ENCODE peak calls at places on chromosomes 2 and 18, in seven cellular contexts. P is heart right ventricle, A is pancreas, Q is fibroblast of the aortic adventitia, F is suprapubic skin, U is Caco-2, V is upper lobe of right lung. M is an unnamed sample.

GRCh38 chr2:205675861-205676516 is 6.3 kb upstream of the NRP2 start:
- DNase-seq in P (peak), U (no peak), A (no peak), Q (peak), F (no peak), V (no peak), M (peak)

GRCh38 chr2:196618661-196619060 is 20.9 kb upstream of the CCDC150 start:
- DNase-seq in Q (no peak), P (no peak), A (no peak), F (no peak), V (no peak), U (no peak), M (no peak)

GRCh38 chr18:26470011-26470637 is 78.2 kb downstream of the KCTD1 start:
- DNase-seq in P (no peak), V (no peak), U (no peak), Q (no peak), A (no peak), F (no peak), M (no peak)

GRCh38 chr18:48217306-48218250 is 191.6 kb downstream of the ZBTB7C start:
- DNase-seq in Q (no peak), F (no peak), V (no peak), U (no peak), A (no peak), P (peak), M (no peak)

GRCh38 chr2:214587442-214587841 is 176.6 kb downstream of the VWC2L start:
- DNase-seq in V (no peak), F (no peak), U (no peak), A (no peak), P (no peak), Q (no peak), M (no peak)

GRCh38 chr2:197934926-197935274 is 130.5 kb downstream of the PLCL1 start:
- DNase-seq in V (no peak), A (no peak), Q (no peak), F (no peak), P (no peak), U (no peak), M (no peak)

GRCh38 chr2:150165479-150165878 is 322.0 kb downstream of the RND3 start:
- DNase-seq in U (no peak), A (no peak), V (no peak), P (no peak), Q (peak), F (no peak), M (no peak)

GRCh38 chr2:238601433-238602222 is 174.9 kb downstream of the ASB1 start:
- DNase-seq in U (no peak), A (no peak), Q (peak), P (no peak), F (peak), V (no peak), M (no peak)

GRCh38 chr2:177646241-177646640 is 253.7 kb downstream of the AGPS start:
- DNase-seq in P (no peak), F (no peak), V (no peak), U (no peak), A (no peak), Q (no peak), M (no peak)

GRCh38 chr2:109217362-109218086 is 88.5 kb downstream of the SH3RF3 start:
- DNase-seq in F (no peak), V (peak), U (no peak), A (no peak), Q (peak), P (no peak), M (no peak)

GRCh38 chr2:16245481-16246054 is 305.2 kb downstream of the MYCN start:
- DNase-seq in U (no peak), Q (no peak), A (no peak), F (no peak), V (no peak), P (no peak), M (no peak)

DNA sequence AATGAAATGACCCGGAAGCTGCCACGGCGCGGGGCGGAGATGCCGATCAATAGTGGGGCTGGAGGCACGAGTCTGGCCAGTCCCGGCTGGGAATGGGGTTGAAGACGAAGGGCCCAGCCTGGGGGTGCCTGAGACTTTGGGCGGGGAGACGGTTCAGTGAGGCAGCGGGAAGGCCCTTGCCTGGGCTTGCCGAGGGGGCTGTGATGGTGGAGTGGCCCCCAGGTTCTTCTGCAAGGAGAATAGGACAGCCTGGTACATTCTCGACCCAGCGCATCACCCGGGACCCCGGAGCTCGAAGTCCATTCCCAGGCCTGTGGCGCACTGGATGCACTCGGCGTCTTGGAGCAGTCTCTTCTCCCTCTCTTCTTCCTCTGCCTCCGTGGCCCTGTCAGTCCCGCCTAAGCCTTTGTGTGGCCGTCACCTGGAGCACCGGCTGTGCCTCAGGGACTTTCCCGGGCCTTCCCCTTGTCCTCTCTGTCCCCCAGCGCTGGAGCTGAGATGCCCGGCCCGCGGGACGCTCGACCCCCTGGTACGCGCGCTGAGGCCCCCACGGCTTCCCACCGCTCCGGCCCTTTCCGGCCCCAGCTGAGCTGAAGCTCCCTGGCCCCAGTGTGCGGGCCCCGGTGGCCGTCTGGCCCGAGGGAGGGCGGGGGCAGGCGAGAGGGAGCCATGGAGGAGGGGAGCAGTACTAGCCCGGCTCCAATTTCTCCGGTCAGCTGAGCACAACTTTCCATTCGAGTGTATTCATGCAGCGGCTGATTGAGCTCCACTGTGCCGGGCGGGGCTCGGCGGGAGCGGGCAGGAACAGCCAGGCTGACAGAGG is 8.0 kb downstream of the SIX3 start:
- DNase-seq in U (no peak), A (no peak), P (no peak), F (no peak), V (peak), Q (peak), M (no peak)
- H3K4me3 ChIP-seq in U (no peak), A (no peak), P (no peak), F (peak), V (no peak), Q (no peak), M (no peak)

GRCh38 chr18:55301196-55301540 is 286.8 kb downstream of the TCF4 start:
- DNase-seq in U (no peak), F (no peak), P (no peak), A (no peak), Q (no peak), V (no peak), M (no peak)
- H3K4me3 ChIP-seq in U (no peak), F (peak), P (no peak), A (no peak), Q (no peak), V (no peak), M (no peak)

DNA sequence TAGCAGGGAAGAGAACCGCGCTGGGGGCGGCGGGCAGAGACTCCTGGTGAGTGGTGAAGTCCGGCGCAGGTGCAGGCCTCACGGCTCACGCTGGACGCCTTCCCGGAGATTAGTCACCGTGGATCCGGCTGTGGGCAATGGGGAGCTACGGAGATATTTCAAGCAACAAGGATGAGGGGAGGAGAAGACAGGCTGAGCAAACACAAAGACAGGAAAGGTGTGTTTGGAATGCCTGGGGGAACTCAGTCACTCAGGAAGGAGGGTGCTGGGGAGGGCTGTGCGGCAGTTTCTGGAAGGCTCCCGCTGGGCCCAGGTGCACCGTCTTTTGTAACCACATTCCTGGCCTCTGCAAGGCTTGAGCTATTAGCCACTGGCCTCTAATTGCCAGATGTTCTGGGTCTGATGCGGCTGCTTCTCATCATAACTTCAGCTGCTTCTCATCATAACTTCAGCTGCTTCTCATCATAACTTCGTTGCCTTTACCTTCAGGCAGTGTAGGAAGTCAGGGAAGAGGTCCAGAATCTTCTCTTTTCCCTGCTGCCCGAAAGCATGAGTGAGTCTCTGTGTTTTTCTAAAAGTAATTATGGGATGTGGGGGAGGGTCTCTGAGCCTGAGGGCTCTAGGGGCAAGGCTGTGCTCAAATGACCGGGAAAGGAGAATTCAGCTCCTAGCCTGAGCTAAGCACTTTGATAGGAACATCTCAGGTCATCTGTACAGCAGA is 118.9 kb downstream of the PXDN start:
- DNase-seq in P (peak), A (no peak), U (peak), F (no peak), V (peak), Q (peak), M (peak)
- H3K4me3 ChIP-seq in P (no peak), A (no peak), U (no peak), F (no peak), V (no peak), Q (no peak), M (peak)

DNA sequence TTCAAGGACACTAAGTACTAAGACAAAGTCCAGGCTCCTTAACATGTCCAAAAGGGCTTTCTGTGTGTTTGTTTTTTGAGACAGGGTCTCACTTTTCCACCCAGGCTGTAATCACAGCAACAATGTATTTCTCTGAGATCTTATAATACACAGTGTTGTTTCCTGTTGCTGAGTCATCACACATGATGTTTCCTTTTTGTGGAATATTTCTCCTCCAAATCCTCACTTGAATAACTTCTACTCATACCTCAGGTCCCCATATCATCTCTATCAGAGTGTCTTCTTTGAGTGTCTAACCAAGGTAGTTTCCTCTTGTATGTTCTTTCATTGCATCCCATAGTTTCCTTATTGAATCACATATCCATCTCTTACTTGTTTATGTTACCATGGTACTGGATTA is 632.0 kb upstream of the PIK3C3 start:
- DNase-seq in P (no peak), A (no peak), U (no peak), Q (no peak), V (no peak), F (no peak), M (no peak)
- H3K4me3 ChIP-seq in P (no peak), A (no peak), U (no peak), Q (no peak), V (no peak), F (no peak), M (no peak)

GRCh38 chr18:34976899-34977786 is 64.1 kb upstream of the MAPRE2 start:
- DNase-seq in U (peak), A (peak), F (peak), V (peak), Q (no peak), P (peak), M (no peak)

GRCh38 chr18:34976534-34976898 is 64.7 kb upstream of the MAPRE2 start:
- DNase-seq in A (no peak), Q (no peak), V (no peak), U (no peak), P (no peak), F (no peak), M (no peak)

GRCh38 chr18:34978533-34978893 is 62.7 kb upstream of the MAPRE2 start:
- DNase-seq in A (no peak), U (no peak), F (no peak), Q (peak), V (no peak), P (no peak), M (no peak)

GRCh38 chr18:34977787-34978532 is 63.3 kb upstream of the MAPRE2 start:
- DNase-seq in P (peak), V (peak), F (peak), U (peak), A (peak), Q (peak), M (no peak)

DNA sequence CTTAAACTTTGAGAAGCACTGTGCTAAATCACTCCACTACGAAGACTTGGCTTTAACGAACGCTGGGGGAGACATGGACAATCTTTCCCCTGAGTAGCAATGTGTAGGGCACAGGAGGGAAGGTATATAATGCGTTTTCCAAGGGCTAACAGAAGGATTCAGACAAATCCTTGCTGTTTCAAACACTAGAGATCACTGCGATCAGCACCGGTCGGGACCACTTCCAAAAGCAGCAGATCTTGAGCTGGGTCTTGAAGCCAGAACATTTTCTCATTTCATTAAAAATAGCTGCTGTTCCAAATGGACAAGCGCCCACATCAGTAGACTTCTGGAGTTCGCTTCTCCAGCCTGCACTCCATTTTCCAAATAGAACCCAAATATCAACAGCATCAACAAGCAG is 65.1 kb upstream of the MAPRE2 start:
- DNase-seq in P (peak), F (no peak), Q (no peak), V (no peak), U (no peak), A (no peak), M (no peak)
- H3K4me3 ChIP-seq in P (peak), F (peak), Q (no peak), V (peak), U (peak), A (peak), M (peak)

M was measured in LNCaP clone FGC.